ENCODE peak calls at places on chromosome 20, in five cellular contexts. H is adrenal gland, V is esophagus squamous epithelium, X is colonic mucosa, O is tibial artery. I is an unnamed sample.
A peak's percentile ranks its signal among the peaks of the same experiment; 100 is the strongest.

GRCh38 chr20:35049776-35050352 is 42.7 kb downstream of the TRPC4AP start:
- DNase-seq in H (no peak), V (no peak), X (no peak), O (no peak), I (no peak)

GRCh38 chr20:46251211-46251673 is 57.1 kb downstream of the CDH22 start:
- DNase-seq in H (no peak), V (no peak), X (no peak), O (no peak), I (peak; percentile 83)

GRCh38 chr20:22217712-22218352 is 366.5 kb downstream of the FOXA2 start:
- DNase-seq in H (no peak), V (no peak), X (no peak), O (no peak), I (no peak)

GRCh38 chr20:46494077-46494476 is 19.3 kb downstream of the ZNF334 start:
- DNase-seq in H (no peak), V (no peak), X (no peak), O (no peak), I (no peak)

GRCh38 chr20:49641683-49642649 is 71.7 kb downstream of the B4GALT5 start:
- DNase-seq in H (no peak), V (no peak), X (peak; percentile 66), O (no peak), I (peak; percentile 39)

GRCh38 chr20:46253391-46253790 is 54.9 kb downstream of the CDH22 start:
- DNase-seq in H (no peak), V (no peak), X (peak; percentile 29), O (no peak), I (peak; percentile 64)

GRCh38 chr20:11001767-11002540 is 328.2 kb upstream of the JAG1 start:
- DNase-seq in H (no peak), V (peak; percentile 0), X (no peak), O (no peak), I (no peak)

GRCh38 chr20:1130849-1131248 is 12.4 kb downstream of the PSMF1 start:
- DNase-seq in H (no peak), V (no peak), X (no peak), O (no peak), I (no peak)

GRCh38 chr20:16661738-16662137 is 68.1 kb upstream of the SNRPB2 start:
- DNase-seq in H (no peak), V (no peak), X (no peak), O (no peak), I (no peak)

GRCh38 chr20:10774357-10774943 is 100.7 kb upstream of the JAG1 start:
- DNase-seq in H (no peak), V (no peak), X (no peak), O (no peak), I (no peak)

GRCh38 chr20:4509825-4510522 is 211.7 kb upstream of the PRND start:
- DNase-seq in H (no peak), V (no peak), X (no peak), O (no peak), I (no peak)

GRCh38 chr20:19889011-19889953 is 127.9 kb upstream of the NAA20 start:
- DNase-seq in H (peak; percentile 32), V (no peak), X (peak; percentile 58), O (peak; percentile 77), I (no peak)

DNA sequence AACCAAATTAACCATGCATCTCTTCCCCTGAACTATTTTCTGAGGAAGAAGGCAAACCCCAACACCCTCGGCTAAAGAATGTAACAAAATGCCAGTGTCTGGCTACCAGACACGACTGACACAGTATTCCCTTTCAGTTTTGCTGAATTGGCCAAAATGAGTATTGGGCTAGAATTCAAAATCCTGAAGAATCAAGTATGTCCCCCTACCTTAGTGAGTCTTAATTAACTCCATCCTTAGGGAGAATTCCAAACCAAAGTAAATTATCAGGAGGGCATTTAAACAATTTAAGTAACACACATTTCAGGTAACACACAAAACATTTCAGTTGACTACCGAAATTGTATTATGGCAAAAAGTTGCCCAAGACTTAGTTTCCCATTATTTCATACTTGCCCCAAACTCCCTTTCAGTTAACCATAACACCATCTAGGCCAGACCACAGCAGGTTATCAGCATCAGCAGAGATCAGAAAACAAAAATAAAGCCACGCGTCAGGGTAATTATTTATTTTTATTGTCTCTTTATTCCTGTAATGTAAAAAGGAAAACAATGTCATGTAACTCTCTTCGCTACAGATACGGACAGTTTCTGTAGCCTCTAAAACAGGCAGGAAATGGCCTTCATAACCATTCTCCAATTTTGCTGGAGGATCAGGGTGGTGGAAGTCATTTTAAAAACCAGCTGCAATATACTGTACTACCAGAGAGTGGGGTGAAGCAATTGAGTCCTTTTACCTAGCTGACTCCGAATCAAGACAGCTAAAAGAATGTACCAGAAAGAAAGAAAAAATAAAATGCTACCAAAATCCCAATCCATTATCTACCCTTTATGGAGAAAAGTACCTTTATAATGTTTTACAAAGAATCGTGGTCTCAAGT is 1.9 kb downstream of the SNX5 start:
- DNase-seq in H (no peak), V (no peak), X (no peak), O (no peak), I (no peak)
- TF ChIP-seq CTCF in H (no peak), V (peak; percentile 29), X (no peak), O (peak; percentile 31), I (peak; percentile 21)

DNA sequence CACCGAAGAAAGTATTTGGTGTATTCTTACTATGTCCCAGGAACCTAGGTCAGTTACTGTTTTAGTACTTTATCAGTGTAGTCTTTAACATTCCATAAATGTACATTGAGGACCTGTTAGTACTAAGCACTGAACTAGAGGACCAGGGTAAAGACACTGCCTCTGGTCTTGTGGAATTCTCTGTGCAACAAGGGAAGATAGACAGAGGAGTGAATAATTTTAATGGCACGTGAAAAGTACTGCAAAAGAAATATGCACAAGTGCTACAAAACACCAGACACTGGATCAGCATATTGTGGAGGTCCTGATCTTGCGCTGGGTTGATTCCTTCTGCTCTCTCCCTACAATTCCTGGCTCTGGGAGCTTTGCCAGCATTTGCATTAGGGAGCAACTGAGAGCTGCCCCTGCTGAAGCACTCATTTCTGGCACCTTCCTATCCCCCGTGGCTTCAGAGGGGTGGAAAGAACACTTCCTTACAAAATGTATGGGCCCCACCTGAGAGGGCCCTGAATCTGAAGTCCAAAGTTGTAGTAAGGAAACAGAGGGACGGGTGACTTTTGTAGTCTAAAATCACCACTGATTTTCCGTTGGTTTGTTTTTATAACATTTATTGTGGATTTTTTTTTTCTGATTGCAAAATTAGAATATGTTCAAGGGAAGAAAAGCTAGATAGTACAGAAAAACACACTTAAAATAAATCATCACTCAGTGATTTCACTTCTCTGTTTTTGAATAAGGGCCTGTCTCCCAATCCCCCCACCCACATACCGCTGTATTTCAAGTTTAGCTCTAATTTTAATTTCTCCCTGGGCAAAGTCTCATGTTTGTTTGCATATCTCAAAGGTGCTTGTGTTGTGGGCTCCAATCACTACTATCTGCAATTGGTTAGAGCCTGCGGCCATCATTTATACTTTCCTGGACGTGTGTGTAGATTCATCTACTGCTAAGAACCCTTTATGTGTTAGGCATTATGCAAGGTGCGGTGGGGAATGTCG is 4.9 kb downstream of the PKIG start:
- DNase-seq in H (no peak), V (no peak), X (no peak), O (no peak), I (no peak)
- H3K4me1 ChIP-seq in H (peaks cover 32% of the 10 kb centered on the region), V (peaks cover 46% of the 10 kb centered on the region), X (no peaks in the 10 kb centered on the region), O (peaks cover 41% of the 10 kb centered on the region), I (peaks cover 9% of the 10 kb centered on the region)

GRCh38 chr20:25222461-25223178 is 25.3 kb upstream of the PYGB start:
- DNase-seq in H (no peak), V (no peak), X (no peak), O (peak; percentile 64), I (no peak)

GRCh38 chr20:25224941-25225340 is 22.9 kb upstream of the PYGB start:
- DNase-seq in H (no peak), V (no peak), X (no peak), O (peak; percentile 62), I (no peak)

GRCh38 chr20:25223765-25224720 is 23.8 kb upstream of the PYGB start:
- DNase-seq in H (no peak), V (no peak), X (no peak), O (peak; percentile 63), I (no peak)

GRCh38 chr20:25221592-25222460 is 26.1 kb upstream of the PYGB start:
- DNase-seq in H (no peak), V (no peak), X (no peak), O (peak; percentile 76), I (no peak)

DNA sequence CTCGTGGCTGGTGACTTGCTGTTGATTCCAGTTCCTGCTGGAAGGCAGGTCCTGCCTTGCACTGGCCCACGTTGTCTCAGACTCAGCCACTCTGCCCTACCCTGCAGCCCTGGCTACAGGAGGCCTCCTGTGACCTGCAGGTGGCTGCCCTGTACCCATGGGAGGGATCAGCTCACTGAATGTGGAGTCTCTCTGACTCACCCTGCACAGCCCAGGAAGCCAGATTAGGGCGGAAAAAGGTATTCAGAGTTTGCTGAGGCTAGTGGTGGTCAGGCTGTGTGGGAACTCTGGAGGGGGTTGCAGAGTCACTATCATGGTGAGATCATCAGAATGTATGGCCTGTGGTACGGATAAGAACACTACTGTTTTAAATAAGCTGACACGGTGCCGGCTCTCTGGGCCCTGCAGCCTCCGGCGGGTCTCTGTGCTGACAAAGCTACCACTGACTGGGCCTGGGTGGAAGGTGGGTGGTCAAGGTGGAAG is 24.7 kb upstream of the PYGB start:
- DNase-seq in H (no peak), V (no peak), X (peak; percentile 73), O (peak; percentile 56), I (peak; percentile 57)
- TF ChIP-seq CTCF in H (no peak), V (peak; percentile 15), X (peak; percentile 16), O (no peak), I (no peak)

DNA sequence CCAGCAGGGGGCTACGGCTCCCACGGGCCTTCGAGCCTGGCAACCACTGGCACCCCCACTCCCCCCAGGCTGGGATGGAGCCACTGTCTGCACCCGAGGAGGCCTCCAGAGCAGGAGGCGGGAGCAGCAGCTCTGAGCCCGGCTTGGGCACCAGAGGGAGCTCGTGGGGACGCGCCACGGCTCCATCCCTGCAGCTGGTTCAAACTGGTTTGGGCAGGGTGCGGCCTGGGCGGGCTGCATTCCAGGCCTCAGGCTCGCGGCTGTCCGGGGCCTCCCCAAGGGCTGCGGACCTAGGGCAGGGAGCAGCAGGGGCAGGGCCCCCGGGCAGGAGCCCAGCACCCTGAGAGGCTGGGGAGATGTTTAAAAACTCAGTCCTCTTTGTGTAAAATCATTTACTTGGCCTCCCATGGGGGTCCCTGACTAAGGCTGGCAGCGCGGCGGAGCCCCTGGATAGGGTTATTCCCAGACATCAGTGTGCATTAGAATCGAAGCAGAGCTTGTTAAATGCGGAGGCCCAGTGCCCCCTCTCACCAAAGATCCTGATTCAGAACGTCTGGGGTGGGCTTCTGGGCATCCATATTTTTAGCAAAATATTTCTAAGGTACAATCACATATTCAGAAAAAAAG is 4.1 kb upstream of the BCAS4 start:
- DNase-seq in H (peak; percentile 85), V (peak; percentile 32), X (peak; percentile 96), O (peak; percentile 93), I (peak; percentile 92)
- H3K4me1 ChIP-seq in H (peaks cover 20% of the 10 kb centered on the region), V (peaks cover 61% of the 10 kb centered on the region), X (peaks cover 7% of the 10 kb centered on the region), O (peaks cover 26% of the 10 kb centered on the region), I (peaks cover 8% of the 10 kb centered on the region)

GRCh38 chr20:2204021-2204420 is 91.8 kb upstream of the TGM3 start:
- DNase-seq in H (no peak), V (no peak), X (no peak), O (no peak), I (no peak)

GRCh38 chr20:2208897-2209296 is 86.9 kb upstream of the TGM3 start:
- DNase-seq in H (no peak), V (no peak), X (no peak), O (no peak), I (no peak)

GRCh38 chr20:2206957-2207769 is 88.6 kb upstream of the TGM3 start:
- DNase-seq in H (peak; percentile 80), V (no peak), X (peak; percentile 83), O (peak; percentile 74), I (peak; percentile 92)

GRCh38 chr20:2210646-2211556 is 84.9 kb upstream of the TGM3 start:
- DNase-seq in H (no peak), V (no peak), X (peak; percentile 31), O (no peak), I (peak; percentile 33)

DNA sequence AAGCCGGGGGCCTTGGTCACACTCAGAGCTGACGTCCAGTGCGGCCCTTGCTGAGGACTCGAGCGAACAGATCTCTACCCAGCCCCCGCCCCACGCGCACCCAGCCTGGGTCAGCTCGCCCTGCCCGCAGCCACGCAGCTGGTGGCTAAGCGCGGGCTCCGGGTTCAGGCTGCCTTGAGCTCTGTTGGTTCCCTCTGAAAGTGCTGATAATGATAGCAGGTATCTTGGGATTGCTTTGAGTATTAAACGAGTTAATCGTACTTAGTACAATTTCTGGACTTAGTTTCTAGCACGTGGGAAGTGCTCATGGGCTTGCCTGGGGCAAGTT is 88.1 kb upstream of the TGM3 start:
- DNase-seq in H (no peak), V (no peak), X (no peak), O (no peak), I (no peak)
- TF ChIP-seq CTCF in H (no peak), V (no peak), X (no peak), O (no peak), I (no peak)

I was measured in neural progenitor cell.